ENCODE peak calls at places on chromosome X, in five cellular contexts. One of them, this sample, is unnamed.

GRCh38 chrX:66110112-66110511 is 53.9 kb upstream of the HEPH start:
- DNase-seq in fibroblast of lung: no peak
- DNase-seq in CD4-positive, CD25-positive, alpha-beta regulatory T cell: no peak
- DNase-seq in aorta: no peak
- DNase-seq in lower lobe of right lung: no peak
- DNase-seq in this sample: no peak

GRCh38 chrX:44874481-44875184 is 1.6 kb downstream of the KDM6A start:
- DNase-seq in fibroblast of lung: peak
- DNase-seq in aorta: no peak
- DNase-seq in CD4-positive, CD25-positive, alpha-beta regulatory T cell: peak
- DNase-seq in lower lobe of right lung: no peak
- DNase-seq in this sample: peak

GRCh38 chrX:136780738-136781137 is at the start of gene ARHGEF6:
- DNase-seq in fibroblast of lung: no peak
- DNase-seq in aorta: no peak
- DNase-seq in CD4-positive, CD25-positive, alpha-beta regulatory T cell: no peak
- DNase-seq in lower lobe of right lung: no peak
- DNase-seq in this sample: no peak

GRCh38 chrX:10818651-10819050 is 198.3 kb upstream of the MID1 start:
- DNase-seq in aorta: no peak
- DNase-seq in CD4-positive, CD25-positive, alpha-beta regulatory T cell: no peak
- DNase-seq in fibroblast of lung: no peak
- DNase-seq in lower lobe of right lung: no peak
- DNase-seq in this sample: no peak

GRCh38 chrX:16188687-16189086 is 21.4 kb downstream of the MAGEB17 start:
- DNase-seq in fibroblast of lung: peak
- DNase-seq in lower lobe of right lung: no peak
- DNase-seq in aorta: no peak
- DNase-seq in CD4-positive, CD25-positive, alpha-beta regulatory T cell: no peak
- DNase-seq in this sample: no peak

GRCh38 chrX:13009256-13009655 is 34.3 kb downstream of the TMSB4X start:
- DNase-seq in fibroblast of lung: peak
- DNase-seq in lower lobe of right lung: peak
- DNase-seq in aorta: no peak
- DNase-seq in CD4-positive, CD25-positive, alpha-beta regulatory T cell: no peak
- DNase-seq in this sample: no peak

GRCh38 chrX:106917830-106918500 is 2.2 kb upstream of the CLDN2 start:
- DNase-seq in CD4-positive, CD25-positive, alpha-beta regulatory T cell: no peak
- DNase-seq in fibroblast of lung: peak
- DNase-seq in lower lobe of right lung: no peak
- DNase-seq in aorta: no peak
- DNase-seq in this sample: peak

GRCh38 chrX:68828740-68829593 is at the start of gene EFNB1:
- DNase-seq in aorta: peak
- DNase-seq in lower lobe of right lung: peak
- DNase-seq in fibroblast of lung: peak
- DNase-seq in CD4-positive, CD25-positive, alpha-beta regulatory T cell: peak
- DNase-seq in this sample: peak

GRCh38 chrX:69158166-69159040 is 6.8 kb downstream of the PJA1 start:
- DNase-seq in CD4-positive, CD25-positive, alpha-beta regulatory T cell: no peak
- DNase-seq in fibroblast of lung: peak
- DNase-seq in aorta: peak
- DNase-seq in lower lobe of right lung: no peak
- DNase-seq in this sample: peak

GRCh38 chrX:80354966-80355465 is 65.2 kb upstream of the TENT5D start:
- DNase-seq in fibroblast of lung: no peak
- DNase-seq in lower lobe of right lung: no peak
- DNase-seq in CD4-positive, CD25-positive, alpha-beta regulatory T cell: no peak
- DNase-seq in aorta: no peak
- DNase-seq in this sample: no peak

GRCh38 chrX:22758807-22759481 is 240.8 kb upstream of the DDX53 start:
- DNase-seq in lower lobe of right lung: no peak
- DNase-seq in CD4-positive, CD25-positive, alpha-beta regulatory T cell: no peak
- DNase-seq in fibroblast of lung: no peak
- DNase-seq in aorta: no peak
- DNase-seq in this sample: no peak

GRCh38 chrX:1468250-1468772 is 15.6 kb upstream of the ASMTL start:
- DNase-seq in fibroblast of lung: peak
- DNase-seq in aorta: no peak
- DNase-seq in lower lobe of right lung: no peak
- DNase-seq in CD4-positive, CD25-positive, alpha-beta regulatory T cell: peak
- DNase-seq in this sample: peak

GRCh38 chrX:44244008-44244407 is 99.5 kb downstream of the EFHC2 start:
- DNase-seq in aorta: no peak
- DNase-seq in CD4-positive, CD25-positive, alpha-beta regulatory T cell: no peak
- DNase-seq in lower lobe of right lung: no peak
- DNase-seq in fibroblast of lung: peak
- DNase-seq in this sample: peak

GRCh38 chrX:13570245-13570573 is 808 bp downstream of the EGFL6 start:
- DNase-seq in aorta: no peak
- DNase-seq in CD4-positive, CD25-positive, alpha-beta regulatory T cell: no peak
- DNase-seq in lower lobe of right lung: no peak
- DNase-seq in fibroblast of lung: no peak
- DNase-seq in this sample: no peak

DNA sequence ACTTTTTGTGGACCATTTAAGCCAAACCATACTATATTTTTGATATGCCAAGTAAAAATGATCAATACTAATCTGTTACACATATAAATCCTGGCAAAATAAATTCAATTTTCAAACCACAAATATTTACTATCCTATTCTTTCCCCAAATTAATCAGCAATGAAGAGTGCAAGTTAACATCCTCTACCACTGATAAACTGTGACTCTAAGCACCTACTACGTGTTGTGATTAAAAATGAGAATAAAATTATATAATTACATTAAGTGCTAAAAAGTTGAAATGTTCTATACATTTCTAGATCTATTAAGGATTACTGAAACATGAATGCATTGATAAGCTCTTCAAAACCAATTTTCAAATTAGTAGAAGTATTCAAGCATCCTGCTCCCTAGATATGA is 3.4 kb downstream of the KLHL15 start:
- DNase-seq in lower lobe of right lung: no peak
- DNase-seq in CD4-positive, CD25-positive, alpha-beta regulatory T cell: no peak
- DNase-seq in aorta: no peak
- DNase-seq in fibroblast of lung: no peak
- DNase-seq in this sample: no peak
- H3K4me3 ChIP-seq in lower lobe of right lung: peak
- H3K4me3 ChIP-seq in CD4-positive, CD25-positive, alpha-beta regulatory T cell: peak
- H3K4me3 ChIP-seq in aorta: no peak
- H3K4me3 ChIP-seq in fibroblast of lung: peak
- H3K4me3 ChIP-seq in this sample: peak

GRCh38 chrX:48697182-48697727 is 721 bp downstream of the SUV39H1 start:
- DNase-seq in lower lobe of right lung: no peak
- DNase-seq in fibroblast of lung: no peak
- DNase-seq in aorta: no peak
- DNase-seq in CD4-positive, CD25-positive, alpha-beta regulatory T cell: no peak
- DNase-seq in this sample: no peak
- H3K4me3 ChIP-seq in lower lobe of right lung: peak
- H3K4me3 ChIP-seq in fibroblast of lung: peak
- H3K4me3 ChIP-seq in aorta: no peak
- H3K4me3 ChIP-seq in CD4-positive, CD25-positive, alpha-beta regulatory T cell: peak
- H3K4me3 ChIP-seq in this sample: peak

GRCh38 chrX:72478853-72479252 is 93.8 kb downstream of the HDAC8 start:
- DNase-seq in CD4-positive, CD25-positive, alpha-beta regulatory T cell: no peak
- DNase-seq in lower lobe of right lung: no peak
- DNase-seq in aorta: no peak
- DNase-seq in fibroblast of lung: no peak
- DNase-seq in this sample: no peak

GRCh38 chrX:72478351-72478750 is 94.3 kb downstream of the HDAC8 start:
- DNase-seq in fibroblast of lung: no peak
- DNase-seq in aorta: no peak
- DNase-seq in lower lobe of right lung: no peak
- DNase-seq in CD4-positive, CD25-positive, alpha-beta regulatory T cell: no peak
- DNase-seq in this sample: no peak

GRCh38 chrX:72479324-72480274 is 93.0 kb downstream of the HDAC8 start:
- DNase-seq in lower lobe of right lung: no peak
- DNase-seq in CD4-positive, CD25-positive, alpha-beta regulatory T cell: no peak
- DNase-seq in fibroblast of lung: no peak
- DNase-seq in aorta: no peak
- DNase-seq in this sample: no peak

GRCh38 chrX:72475952-72476668 is 96.5 kb downstream of the HDAC8 start:
- DNase-seq in CD4-positive, CD25-positive, alpha-beta regulatory T cell: no peak
- DNase-seq in fibroblast of lung: peak
- DNase-seq in aorta: no peak
- DNase-seq in lower lobe of right lung: no peak
- DNase-seq in this sample: peak

DNA sequence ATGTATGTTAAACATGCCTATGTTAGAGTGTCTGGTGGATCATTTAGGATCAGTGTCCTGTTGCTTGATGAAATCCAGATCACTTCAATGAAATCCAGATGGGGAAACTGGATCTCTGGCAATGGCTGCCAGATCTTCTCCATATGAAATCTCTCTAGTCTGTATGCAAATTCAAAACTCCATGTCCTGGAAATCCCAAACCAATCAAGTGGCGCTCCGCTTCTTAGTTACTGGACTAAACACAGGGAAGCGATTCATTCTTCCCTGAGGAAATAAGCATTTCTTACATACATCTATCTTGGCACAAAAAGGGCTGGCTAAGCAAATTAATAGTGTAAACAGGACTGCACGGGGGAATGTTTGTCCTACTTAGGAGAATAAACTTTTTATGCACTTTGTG is 94.9 kb downstream of the HDAC8 start:
- DNase-seq in aorta: no peak
- DNase-seq in CD4-positive, CD25-positive, alpha-beta regulatory T cell: no peak
- DNase-seq in fibroblast of lung: no peak
- DNase-seq in lower lobe of right lung: no peak
- DNase-seq in this sample: no peak
- H3K4me3 ChIP-seq in aorta: no peak
- H3K4me3 ChIP-seq in CD4-positive, CD25-positive, alpha-beta regulatory T cell: no peak
- H3K4me3 ChIP-seq in fibroblast of lung: no peak
- H3K4me3 ChIP-seq in lower lobe of right lung: no peak
- H3K4me3 ChIP-seq in this sample: no peak

GRCh38 chrX:47217121-47217851 is 1.2 kb upstream of the CDK16 start:
- DNase-seq in CD4-positive, CD25-positive, alpha-beta regulatory T cell: no peak
- DNase-seq in lower lobe of right lung: peak
- DNase-seq in fibroblast of lung: peak
- DNase-seq in aorta: no peak
- DNase-seq in this sample: no peak

GRCh38 chrX:47216393-47216925 is 2.0 kb upstream of the CDK16 start:
- DNase-seq in lower lobe of right lung: no peak
- DNase-seq in CD4-positive, CD25-positive, alpha-beta regulatory T cell: no peak
- DNase-seq in fibroblast of lung: peak
- DNase-seq in aorta: no peak
- DNase-seq in this sample: no peak

GRCh38 chrX:47218920-47219815 is 687 bp downstream of the CDK16 start:
- DNase-seq in CD4-positive, CD25-positive, alpha-beta regulatory T cell: peak
- DNase-seq in lower lobe of right lung: peak
- DNase-seq in aorta: peak
- DNase-seq in fibroblast of lung: no peak
- DNase-seq in this sample: no peak

GRCh38 chrX:47218280-47218919 is at the start of gene CDK16:
- DNase-seq in fibroblast of lung: peak
- DNase-seq in CD4-positive, CD25-positive, alpha-beta regulatory T cell: peak
- DNase-seq in lower lobe of right lung: peak
- DNase-seq in aorta: peak
- DNase-seq in this sample: peak

GRCh38 chrX:47217852-47218279 is 615 bp upstream of the CDK16 start:
- DNase-seq in CD4-positive, CD25-positive, alpha-beta regulatory T cell: peak
- DNase-seq in lower lobe of right lung: peak
- DNase-seq in aorta: peak
- DNase-seq in fibroblast of lung: peak
- DNase-seq in this sample: peak
- H3K4me3 ChIP-seq in CD4-positive, CD25-positive, alpha-beta regulatory T cell: peak
- H3K4me3 ChIP-seq in lower lobe of right lung: peak
- H3K4me3 ChIP-seq in aorta: peak
- H3K4me3 ChIP-seq in fibroblast of lung: peak
- H3K4me3 ChIP-seq in this sample: peak

GRCh38 chrX:119467433-119467832 is 811 bp upstream of the SLC25A5 start:
- DNase-seq in lower lobe of right lung: no peak
- DNase-seq in aorta: no peak
- DNase-seq in fibroblast of lung: no peak
- DNase-seq in CD4-positive, CD25-positive, alpha-beta regulatory T cell: no peak
- DNase-seq in this sample: no peak
- H3K4me3 ChIP-seq in lower lobe of right lung: peak
- H3K4me3 ChIP-seq in aorta: no peak
- H3K4me3 ChIP-seq in fibroblast of lung: peak
- H3K4me3 ChIP-seq in CD4-positive, CD25-positive, alpha-beta regulatory T cell: no peak
- H3K4me3 ChIP-seq in this sample: no peak

This sample was measured in astrocyte of the spinal cord.